ENCODE peak calls at places on chromosome 18, in four cellular contexts. G, U, A and X are unnamed samples.

GRCh38 chr18:46755315-46756171 is 1.3 kb downstream of the ST8SIA5 start:
- DNase-seq in G (no peak), U (no peak), A (no peak), X (no peak)

GRCh38 chr18:76984193-76985155 is 148.1 kb downstream of the MBP start:
- DNase-seq in G (no peak), U (no peak), A (no peak), X (no peak)

GRCh38 chr18:56873441-56874140 is 222.4 kb downstream of the WDR7 start:
- DNase-seq in G (no peak), U (no peak), A (no peak), X (no peak)

GRCh38 chr18:56563568-56563967 is 74.8 kb downstream of the TXNL1 start:
- DNase-seq in G (no peak), U (peak; percentile 65), A (no peak), X (no peak)

GRCh38 chr18:43620936-43621335 is 343.6 kb upstream of the SYT4 start:
- DNase-seq in G (no peak), U (peak; percentile 7), A (no peak), X (no peak)

GRCh38 chr18:21241224-21242131 is 554 bp upstream of the GREB1L start:
- DNase-seq in G (no peak), U (no peak), A (no peak), X (peak; percentile 9)

GRCh38 chr18:46393230-46393629 is 263.8 kb downstream of the LOXHD1 start:
- DNase-seq in G (no peak), U (peak; percentile 48), A (no peak), X (no peak)

GRCh38 chr18:23300211-23300887 is 152.7 kb upstream of the RIOK3 start:
- DNase-seq in G (no peak), U (no peak), A (no peak), X (no peak)

GRCh38 chr18:79856119-79857080 is 58.7 kb downstream of the KCNG2 start:
- DNase-seq in G (peak; percentile 71), U (no peak), A (no peak), X (peak; percentile 65)

GRCh38 chr18:14944838-14945237 is 196.9 kb downstream of the ANKRD30B start:
- DNase-seq in G (no peak), U (no peak), A (no peak), X (no peak)

GRCh38 chr18:11154369-11154982 is 5.1 kb upstream of the PIEZO2 start:
- DNase-seq in G (peak; percentile 22), U (peak; percentile 22), A (peak; percentile 30), X (no peak)

GRCh38 chr18:8942909-8943545 is 159.5 kb upstream of the NDUFV2 start:
- DNase-seq in G (no peak), U (no peak), A (no peak), X (no peak)

GRCh38 chr18:45243347-45244095 is 371.8 kb upstream of the SLC14A2 start:
- DNase-seq in G (no peak), U (no peak), A (no peak), X (no peak)

GRCh38 chr18:427005-427404 is 73.5 kb downstream of the COLEC12 start:
- DNase-seq in G (no peak), U (no peak), A (no peak), X (no peak)

GRCh38 chr18:43271593-43272432 is 5.5 kb downstream of the SYT4 start:
- DNase-seq in G (peak; percentile 33), U (peak; percentile 4), A (no peak), X (no peak)

GRCh38 chr18:79136742-79137141 is 67.5 kb downstream of the ATP9B start:
- DNase-seq in G (peak; percentile 53), U (no peak), A (no peak), X (no peak)

GRCh38 chr18:2617974-2618373 is 37.6 kb upstream of the SMCHD1 start:
- DNase-seq in G (no peak), U (no peak), A (no peak), X (no peak)

DNA sequence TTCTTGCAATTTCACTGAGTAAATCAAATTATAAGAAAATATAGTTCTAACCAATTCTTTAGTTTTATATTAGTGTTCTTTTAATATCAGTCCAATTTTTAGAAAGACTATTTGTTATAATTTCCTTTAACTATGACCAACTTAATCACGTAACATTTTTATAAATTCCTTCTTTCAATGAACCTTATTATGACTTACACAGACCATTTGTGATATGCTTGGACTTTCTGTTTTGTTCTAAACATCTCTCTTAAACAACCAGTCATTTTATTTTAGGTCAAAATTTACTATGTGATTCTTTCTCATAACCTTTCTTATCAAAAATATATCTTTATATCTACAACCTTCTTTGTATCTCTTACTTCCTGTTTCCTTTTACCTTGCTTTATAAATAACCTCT is 39.5 kb upstream of the DYNAP start:
- DNase-seq in G (no peak), U (no peak), A (no peak), X (no peak)
- TF ChIP-seq POLR2AphosphoS5 in G (no peak), U (no peak), A (no peak), X (no peak)

GRCh38 chr18:28114472-28114871 is 62.5 kb downstream of the CDH2 start:
- DNase-seq in G (no peak), U (no peak), A (no peak), X (no peak)
- TF ChIP-seq SPI1 in G (no peak), U (no peak), A (no peak), X (no peak)

DNA sequence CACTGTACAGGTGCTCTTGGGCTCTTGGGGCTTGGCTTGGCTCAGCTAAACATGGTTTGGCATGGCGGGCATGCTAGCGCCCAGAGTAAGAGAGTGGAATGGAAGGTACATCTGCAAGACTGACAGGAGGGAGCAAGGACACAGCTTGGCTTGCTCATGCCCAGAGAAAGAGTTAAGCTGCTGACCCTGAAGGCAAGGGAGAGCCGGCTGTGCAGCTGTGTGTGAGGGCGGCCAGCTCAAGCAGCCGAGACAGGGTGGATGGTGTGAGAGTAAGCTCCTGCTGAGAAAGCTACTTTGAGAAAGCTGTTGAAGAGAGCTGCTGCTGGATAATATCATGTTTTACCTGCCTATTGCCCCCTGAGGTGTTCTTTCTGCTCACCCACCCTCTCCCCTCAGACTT is 135.6 kb downstream of the CCBE1 start:
- DNase-seq in G (no peak), U (no peak), A (no peak), X (no peak)
- TF ChIP-seq POLR2AphosphoS5 in G (no peak), U (no peak), A (no peak), X (no peak)

DNA sequence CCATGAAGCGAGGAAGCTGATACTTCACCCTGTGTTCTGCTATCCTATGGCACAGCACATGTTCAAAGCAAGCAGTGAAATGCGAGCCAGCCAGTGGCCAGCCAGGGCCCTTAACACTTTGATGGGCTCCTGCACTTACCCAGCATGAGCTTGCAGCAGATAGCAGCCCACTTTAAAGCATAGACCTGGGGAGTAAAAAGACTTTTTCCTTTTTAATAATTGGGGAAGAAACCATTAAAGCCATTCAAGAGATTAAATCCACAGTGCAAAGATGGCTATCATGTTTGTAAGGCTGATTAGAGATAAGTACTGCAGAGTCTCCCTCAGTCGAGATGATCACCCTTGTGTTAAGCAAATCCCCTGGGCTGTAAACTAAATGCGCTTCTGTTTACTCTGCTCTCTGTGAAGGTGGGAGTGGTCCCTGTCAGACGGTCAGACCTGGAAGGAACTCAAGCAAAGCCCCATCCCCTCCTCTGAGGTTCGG is 15.7 kb downstream of the CCBE1 start:
- DNase-seq in G (no peak), U (no peak), A (no peak), X (no peak)
- TF ChIP-seq SPI1 in G (no peak), U (no peak), A (no peak), X (no peak)

GRCh38 chr18:13137041-13137938 is 81.3 kb upstream of the LDLRAD4 start:
- DNase-seq in G (peak; percentile 43), U (no peak), A (no peak), X (peak; percentile 52)
- TF ChIP-seq POLR2AphosphoS5 in G (peak; percentile 39), U (no peak), A (no peak), X (no peak)

DNA sequence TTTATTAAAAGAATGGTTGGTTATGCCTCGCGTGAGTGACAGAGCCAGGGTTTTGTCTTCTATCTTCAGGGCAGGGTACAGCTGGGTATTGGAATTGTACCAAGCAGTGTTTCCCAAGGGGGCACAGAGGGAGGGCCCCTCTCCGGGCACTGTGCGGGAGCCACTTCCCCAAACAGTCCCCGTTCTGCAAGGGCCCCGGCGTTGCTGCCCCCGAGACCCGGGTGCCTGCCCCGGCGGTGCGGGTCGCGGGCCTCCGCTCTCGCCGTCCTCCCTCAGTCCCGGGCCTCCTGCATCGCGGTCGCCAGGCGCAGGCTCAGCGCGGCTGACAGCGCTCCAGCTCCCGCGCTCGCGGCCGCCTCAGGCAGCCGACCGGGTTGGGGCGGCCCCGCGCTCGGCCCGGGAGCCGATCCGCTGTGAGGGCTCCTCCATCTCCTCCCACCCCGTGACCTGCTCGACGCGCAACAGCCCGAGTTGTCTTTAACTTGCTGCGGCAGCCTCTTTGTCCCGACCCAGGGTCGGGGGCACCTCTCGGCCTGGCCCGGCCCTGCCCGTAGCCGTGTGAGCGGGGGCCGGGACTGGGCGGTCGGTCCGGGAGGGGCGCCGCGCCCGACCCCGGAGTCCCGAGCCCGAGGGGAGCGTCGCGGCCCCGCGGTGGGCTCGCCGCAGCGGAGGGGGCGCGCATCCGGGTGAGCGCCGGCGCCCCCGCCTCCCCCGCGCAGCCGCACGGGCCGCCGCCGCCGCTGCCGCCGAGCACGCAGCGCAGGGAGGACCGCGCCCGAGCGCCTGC is 599 bp upstream of the GALNT1 start:
- DNase-seq in G (peak; percentile 82), U (peak; percentile 59), A (no peak), X (peak; percentile 49)
- TF ChIP-seq SPI1 in G (peak; percentile 86), U (peak; percentile 17), A (peak; percentile 50), X (peak; percentile 44)

GRCh38 chr18:24315170-24315569 is 82.5 kb downstream of the OSBPL1A start:
- DNase-seq in G (no peak), U (no peak), A (no peak), X (no peak)

GRCh38 chr18:24322594-24323136 is 75.0 kb downstream of the OSBPL1A start:
- DNase-seq in G (no peak), U (no peak), A (no peak), X (no peak)

GRCh38 chr18:24321071-24321470 is 76.6 kb downstream of the OSBPL1A start:
- DNase-seq in G (no peak), U (no peak), A (no peak), X (no peak)

GRCh38 chr18:24319757-24320156 is 77.9 kb downstream of the OSBPL1A start:
- DNase-seq in G (no peak), U (no peak), A (no peak), X (no peak)

DNA sequence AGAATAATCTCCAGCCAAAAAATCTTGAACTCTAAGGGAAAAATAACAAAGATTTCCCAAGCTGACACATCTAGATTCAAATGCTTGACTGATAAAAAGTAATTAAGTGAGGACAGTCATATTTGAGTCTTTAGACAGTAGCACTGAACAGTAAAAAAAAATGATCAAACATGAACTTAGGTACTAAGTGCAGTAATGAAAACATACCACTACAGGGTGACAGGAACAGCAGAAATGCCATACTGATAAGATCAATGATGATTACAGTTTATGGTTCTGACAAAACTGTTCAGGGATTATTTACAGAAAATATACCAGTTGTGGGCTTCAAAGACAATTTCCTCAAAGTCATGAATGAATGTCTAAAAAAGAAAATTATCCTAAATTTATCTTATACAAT is 80.3 kb downstream of the OSBPL1A start:
- DNase-seq in G (no peak), U (no peak), A (no peak), X (no peak)
- TF ChIP-seq POLR2AphosphoS5 in G (no peak), U (no peak), A (no peak), X (no peak)

GRCh38 chr18:50061876-50062517 is 132.9 kb downstream of the MYO5B start:
- DNase-seq in G (no peak), U (no peak), A (no peak), X (no peak)
- TF ChIP-seq SPI1 in G (no peak), U (no peak), A (no peak), X (no peak)